ENCODE peak calls at places on chromosomes 2 and 18, in nine cellular contexts. Z is cardiac muscle cell, I is BE2C, R is right atrium auricular region, V is GM23248, C is heart right ventricle, F is ovary, K is lower lobe of right lung, L is psoas muscle. E is an unnamed sample. For H3K36me3 and H3K4me1, the result is how much of the 10 kb centered on the place peaks cover.

GRCh38 chr18:22676423-22676822 is 256.7 kb upstream of the RBBP8 start:
- DNase-seq in Z (no peak), I (no peak), R (no peak), V (peak), C (no peak), F (no peak), K (no peak), L (no peak), E (no peak)

GRCh38 chr2:33681333-33681732 is 82.2 kb upstream of the FAM98A start:
- DNase-seq in Z (no peak), I (no peak), R (no peak), V (peak), C (no peak), F (no peak), K (no peak), L (no peak), E (no peak)

GRCh38 chr18:12857215-12857924 is 26.7 kb downstream of the PTPN2 start:
- DNase-seq in Z (no peak), I (no peak), R (no peak), V (no peak), C (no peak), F (no peak), K (no peak), L (no peak), E (no peak)

GRCh38 chr2:189685540-189686229 is 11.2 kb downstream of the ANKAR start:
- DNase-seq in Z (no peak), I (no peak), R (no peak), V (peak), C (no peak), F (peak), K (no peak), L (no peak), E (no peak)

GRCh38 chr2:150476809-150477302 is 10.6 kb downstream of the RND3 start:
- DNase-seq in Z (peak), I (no peak), R (no peak), V (no peak), C (no peak), F (no peak), K (no peak), L (no peak), E (no peak)

GRCh38 chr2:191030521-191031154 is 16.7 kb upstream of the STAT1 start:
- DNase-seq in Z (peak), I (peak), R (no peak), V (peak), C (no peak), F (no peak), K (no peak), L (no peak), E (peak)

GRCh38 chr2:75098856-75099255 is 100.5 kb downstream of the TACR1 start:
- DNase-seq in Z (peak), I (peak), R (no peak), V (peak), C (no peak), F (no peak), K (no peak), L (no peak), E (peak)

GRCh38 chr18:58838165-58838860 is 26.4 kb upstream of the ZNF532 start:
- DNase-seq in Z (no peak), I (no peak), R (no peak), V (no peak), C (no peak), F (no peak), K (no peak), L (no peak), E (no peak)

GRCh38 chr2:25127631-25128030 is 40.7 kb downstream of the POMC start:
- DNase-seq in Z (no peak), I (no peak), R (no peak), V (peak), C (no peak), F (no peak), K (no peak), L (no peak), E (no peak)

GRCh38 chr2:218876562-218877219 is 4.0 kb upstream of the WNT10A start:
- DNase-seq in Z (peak), I (peak), R (peak), V (peak), C (peak), F (peak), K (no peak), L (peak), E (peak)

DNA sequence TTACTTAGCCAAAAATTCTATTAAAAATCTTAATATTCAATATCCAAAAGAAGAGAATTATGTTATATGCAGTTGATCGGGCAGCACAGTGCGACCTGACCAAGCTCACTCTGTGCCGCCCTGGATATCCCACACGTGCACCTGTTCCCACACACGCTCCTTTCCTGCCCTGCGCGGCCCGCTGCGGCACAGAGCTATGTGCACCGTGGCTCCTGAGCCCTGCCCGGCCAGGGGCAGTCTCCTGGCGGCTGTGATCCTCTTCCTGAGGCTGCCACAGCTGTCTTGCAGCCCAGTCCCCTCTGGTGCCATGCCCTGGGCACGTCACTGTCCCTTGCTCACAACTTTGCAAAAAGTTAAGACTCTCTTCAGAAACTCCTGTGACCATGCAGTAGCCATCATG is 29.3 kb downstream of the TRAPPC12 start:
- DNase-seq in Z (no peak), I (no peak), R (no peak), V (no peak), C (no peak), F (no peak), K (no peak), L (no peak), E (no peak)
- H3K36me3 ChIP-seq in Z (under half), I (under half), R (under half), V (under half), C (under half), F (under half), K (under half), L (under half), E (under half)

GRCh38 chr2:60438136-60438535 is 115.3 kb downstream of the BCL11A start:
- DNase-seq in Z (no peak), I (no peak), R (no peak), V (no peak), C (no peak), F (no peak), K (no peak), L (no peak), E (no peak)
- H3K4me3 ChIP-seq in Z (no peak), I (no peak), R (no peak), V (no peak), C (peak), F (no peak), K (no peak), L (no peak), E (no peak)

GRCh38 chr2:86319700-86320369 is 17.6 kb downstream of the REEP1 start:
- DNase-seq in Z (no peak), I (no peak), R (no peak), V (no peak), C (no peak), F (no peak), K (no peak), L (no peak), E (no peak)
- H3K4me1 ChIP-seq in Z (under half), I (under half), R (under half), V (under half), C (under half), F (under half), K (under half), L (under half), E (under half)

DNA sequence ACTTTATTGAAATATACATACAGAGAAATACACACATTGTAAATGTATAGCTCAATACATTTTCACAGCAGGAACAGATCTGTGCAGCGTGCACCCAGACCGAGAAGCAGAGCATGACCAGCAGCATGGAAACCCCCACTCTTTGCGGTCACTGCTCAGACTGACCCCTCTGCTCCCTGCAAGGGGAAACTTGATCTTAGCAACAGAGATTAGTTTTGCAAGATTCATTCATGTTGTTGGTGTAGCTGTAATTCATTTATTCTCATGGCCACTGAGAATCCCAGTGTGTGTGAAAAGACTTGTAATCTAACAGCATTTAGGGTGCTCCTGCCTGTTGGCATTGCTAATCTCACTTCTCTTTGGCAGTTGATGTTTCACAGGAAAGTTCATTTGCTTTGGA is 35.2 kb downstream of the LPIN1 start:
- DNase-seq in Z (no peak), I (no peak), R (no peak), V (no peak), C (no peak), F (no peak), K (no peak), L (no peak), E (no peak)
- H3K36me3 ChIP-seq in Z (half or more), I (half or more), R (half or more), V (under half), C (under half), F (under half), K (half or more), L (under half), E (half or more)

GRCh38 chr2:44056947-44057346 is 61.2 kb upstream of the LRPPRC start:
- DNase-seq in Z (no peak), I (no peak), R (no peak), V (no peak), C (no peak), F (no peak), K (no peak), L (no peak), E (no peak)
- H3K4me3 ChIP-seq in Z (no peak), I (no peak), R (no peak), V (no peak), C (no peak), F (no peak), K (no peak), L (no peak), E (no peak)

DNA sequence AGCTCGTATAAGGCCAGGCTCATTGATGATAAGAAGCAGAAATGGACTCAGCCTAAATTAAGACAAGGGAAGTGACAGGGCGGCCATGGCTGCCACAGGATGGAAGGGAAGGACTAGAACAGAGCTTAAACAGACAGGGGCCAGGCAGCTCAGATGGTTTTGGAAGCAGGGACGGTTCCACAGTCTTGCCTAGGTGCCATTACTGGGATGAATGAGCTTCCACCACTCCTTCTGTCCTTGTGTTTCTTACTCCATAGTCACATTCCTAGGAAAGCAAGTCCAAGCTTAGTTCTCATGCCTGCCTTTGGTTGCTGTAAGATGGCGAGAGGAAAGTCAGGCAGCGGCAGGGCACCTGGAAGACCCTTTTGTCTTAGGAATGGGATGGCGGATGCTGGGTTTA is 11.9 kb downstream of the GNLY start:
- DNase-seq in Z (no peak), I (no peak), R (peak), V (no peak), C (no peak), F (no peak), K (no peak), L (no peak), E (no peak)
- H3K4me1 ChIP-seq in Z (under half), I (under half), R (under half), V (under half), C (under half), F (under half), K (half or more), L (half or more), E (under half)

GRCh38 chr18:79458131-79458838 is 62.6 kb downstream of the NFATC1 start:
- DNase-seq in Z (peak), I (no peak), R (peak), V (peak), C (peak), F (peak), K (no peak), L (peak), E (peak)
- H3K36me3 ChIP-seq in Z (under half), I (under half), R (under half), V (under half), C (under half), F (under half), K (under half), L (under half), E (under half)